ENCODE peak calls at places on chromosomes 13 and 19, in ten cellular contexts. K, W, N, C, V, O, F, T, J and D are unnamed samples.
A peak's percentile ranks its signal among the peaks of the same experiment; 100 is the strongest.

GRCh38 chr19:46115396-46116109 is 8.9 kb downstream of the IGFL3 start:
- DNase-seq in K (no peak), W (no peak), N (peak; percentile 23), C (peak; percentile 57), V (no peak), O (no peak), F (no peak), T (peak; percentile 33), J (no peak), D (no peak)

GRCh38 chr13:113857531-113858195 is 6.2 kb downstream of the GAS6 start:
- DNase-seq in K (peak; percentile 50), W (no peak), N (no peak), C (no peak), V (peak; percentile 31), O (no peak), F (no peak), T (no peak), J (no peak), D (peak; percentile 26)

GRCh38 chr13:75550159-75550567 is 572 bp downstream of the UCHL3 start:
- DNase-seq in K (no peak), W (no peak), N (no peak), C (no peak), V (no peak), O (no peak), F (peak; percentile 74), T (peak; percentile 56), J (peak; percentile 67), D (no peak)

GRCh38 chr19:10421240-10421948 is 1.1 kb downstream of the PDE4A start:
- DNase-seq in K (no peak), W (no peak), N (no peak), C (no peak), V (no peak), O (no peak), F (peak; percentile 50), T (no peak), J (no peak), D (no peak)

GRCh38 chr19:15922021-15922420 is 12.3 kb downstream of the CYP4F11 start:
- DNase-seq in K (no peak), W (no peak), N (no peak), C (no peak), V (no peak), O (no peak), F (no peak), T (no peak), J (no peak), D (no peak)

GRCh38 chr13:47598340-47598911 is 402.6 kb downstream of the SUCLA2 start:
- DNase-seq in K (no peak), W (no peak), N (no peak), C (no peak), V (no peak), O (no peak), F (no peak), T (no peak), J (no peak), D (no peak)

GRCh38 chr13:111472559-111473460 is 152.4 kb downstream of the TEX29 start:
- DNase-seq in K (no peak), W (peak; percentile 48), N (no peak), C (no peak), V (no peak), O (no peak), F (no peak), T (no peak), J (no peak), D (no peak)

GRCh38 chr19:30778961-30779690 is 406.9 kb downstream of the ZNF536 start:
- DNase-seq in K (peak; percentile 1), W (no peak), N (no peak), C (peak; percentile 75), V (no peak), O (no peak), F (no peak), T (no peak), J (no peak), D (no peak)

GRCh38 chr13:113670541-113670940 is 3.5 kb downstream of the GRK1 start:
- DNase-seq in K (no peak), W (peak; percentile 36), N (no peak), C (no peak), V (peak; percentile 39), O (peak; percentile 42), F (no peak), T (no peak), J (no peak), D (peak; percentile 17)

GRCh38 chr19:34953092-34953491 is 10.9 kb downstream of the ZNF792 start:
- DNase-seq in K (no peak), W (no peak), N (no peak), C (no peak), V (no peak), O (no peak), F (no peak), T (no peak), J (no peak), D (no peak)

GRCh38 chr13:36057041-36057440 is 74.1 kb downstream of the DCLK1 start:
- DNase-seq in K (no peak), W (no peak), N (no peak), C (no peak), V (no peak), O (no peak), F (peak; percentile 2), T (no peak), J (no peak), D (no peak)

GRCh38 chr13:79295906-79296564 is 110.0 kb downstream of the RBM26 start:
- DNase-seq in K (no peak), W (no peak), N (no peak), C (no peak), V (no peak), O (no peak), F (no peak), T (no peak), J (peak; percentile 22), D (peak; percentile 39)

GRCh38 chr19:16571283-16571682 is 932 bp downstream of the SLC35E1 start:
- DNase-seq in K (no peak), W (no peak), N (no peak), C (no peak), V (no peak), O (no peak), F (no peak), T (no peak), J (peak; percentile 21), D (no peak)

GRCh38 chr13:66530158-66530557 is 700.0 kb downstream of the PCDH9 start:
- DNase-seq in K (no peak), W (no peak), N (no peak), C (no peak), V (no peak), O (no peak), F (no peak), T (no peak), J (no peak), D (no peak)

GRCh38 chr19:44585371-44586141 is 27.8 kb upstream of the IGSF23 start:
- DNase-seq in K (no peak), W (no peak), N (no peak), C (no peak), V (no peak), O (no peak), F (no peak), T (no peak), J (peak; percentile 50), D (no peak)

GRCh38 chr19:47598407-47599349 is 10.3 kb upstream of the BICRA start:
- DNase-seq in K (peak; percentile 76), W (peak; percentile 92), N (no peak), C (peak; percentile 95), V (no peak), O (no peak), F (no peak), T (peak; percentile 61), J (peak; percentile 86), D (peak; percentile 41)
- TF ChIP-seq POLR2A in K (peak; percentile 37), W (no peak), N (no peak), C (no peak), V (no peak), O (no peak), F (no peak), T (no peak), J (no peak), D (no peak)

DNA sequence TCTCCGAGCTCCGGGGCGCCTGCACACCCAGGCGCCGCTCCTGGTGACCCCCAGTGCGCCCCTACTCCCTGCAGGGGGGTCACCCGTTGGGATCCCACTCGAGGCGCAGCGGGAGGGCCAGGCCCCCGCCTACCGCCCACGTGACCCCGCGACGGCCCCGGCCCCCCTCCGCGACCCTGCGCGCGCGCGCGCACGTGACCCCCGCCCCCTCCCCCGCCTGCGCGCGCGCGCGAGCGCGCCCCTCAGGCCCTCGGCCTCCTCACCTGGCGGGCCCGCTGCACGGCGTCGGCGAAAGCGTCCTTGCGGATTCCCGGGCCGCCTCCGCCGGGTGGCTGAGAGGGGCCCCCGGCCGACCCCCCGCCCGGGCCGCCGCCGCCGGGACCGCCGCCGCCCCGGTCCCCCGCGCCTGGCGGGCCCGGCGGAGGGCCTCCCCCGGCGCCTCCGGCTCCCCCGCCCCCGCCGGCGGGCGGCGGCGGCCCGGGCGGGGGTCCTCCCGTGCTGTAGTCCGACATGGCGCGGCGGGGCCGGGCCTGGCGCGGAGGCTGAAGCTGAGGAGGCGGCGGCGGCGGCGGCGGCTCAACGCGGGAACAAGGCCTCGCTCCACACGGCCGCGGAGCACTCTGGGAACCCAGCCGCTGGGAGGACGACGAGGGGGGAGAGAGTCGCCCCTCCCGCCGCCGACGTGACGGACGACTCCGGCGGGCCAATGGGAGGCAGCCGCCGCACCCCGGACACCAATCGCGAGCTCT is at the start of gene KHSRP:
- DNase-seq in K (peak; percentile 59), W (peak; percentile 63), N (no peak), C (no peak), V (no peak), O (no peak), F (peak; percentile 58), T (no peak), J (no peak), D (no peak)
- TF ChIP-seq POLR2AphosphoS5 in K (peak; percentile 49), W (peak; percentile 86), N (peak; percentile 52), C (peak; percentile 87), V (peak; percentile 50), O (peak; percentile 95), F (peak; percentile 65), T (peak; percentile 81), J (peak; percentile 57), D (peak; percentile 29)

DNA sequence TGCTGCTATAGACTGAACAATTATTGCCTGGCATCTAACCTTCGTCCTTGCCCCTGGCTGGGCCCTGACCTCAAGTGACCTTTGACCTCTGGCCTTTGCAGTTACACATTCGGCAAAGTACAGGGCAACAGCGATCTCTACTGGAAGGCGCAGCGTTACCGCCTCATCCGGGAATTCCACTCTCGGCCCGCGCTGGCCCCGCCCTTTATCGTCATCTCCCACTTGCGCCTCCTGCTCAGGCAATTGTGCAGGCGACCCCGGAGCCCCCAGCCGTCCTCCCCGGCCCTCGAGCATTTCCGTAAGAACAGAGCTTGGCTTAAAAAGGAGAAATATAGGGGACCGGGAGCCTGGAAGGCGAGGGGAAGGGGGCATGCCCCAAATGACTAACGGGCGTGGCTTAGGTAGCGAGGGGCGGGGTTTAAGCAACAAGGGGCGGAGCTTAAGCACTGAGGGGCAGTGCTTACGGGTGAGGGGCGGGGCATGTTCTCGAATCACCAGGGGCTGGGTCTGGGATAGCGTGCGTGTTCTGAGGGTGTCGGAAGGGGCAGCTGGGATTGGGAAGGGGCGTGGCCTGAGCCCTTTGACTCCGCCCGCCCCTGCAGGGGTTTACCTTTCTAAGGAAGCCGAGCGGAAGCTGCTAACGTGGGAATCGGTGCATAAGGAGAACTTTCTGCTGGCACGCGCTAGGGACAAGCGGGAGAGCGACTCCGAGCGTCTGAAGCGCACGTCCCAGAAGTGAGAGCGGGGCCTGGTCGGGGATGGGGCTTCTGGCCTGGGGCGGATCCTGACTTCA is 52.7 kb downstream of the TRPM4 start:
- DNase-seq in K (peak; percentile 91), W (peak; percentile 84), N (no peak), C (no peak), V (no peak), O (no peak), F (peak; percentile 91), T (no peak), J (peak; percentile 9), D (no peak)
- TF ChIP-seq POLR2A in K (no peak), W (no peak), N (no peak), C (no peak), V (no peak), O (no peak), F (no peak), T (no peak), J (no peak), D (no peak)

GRCh38 chr19:11539495-11540365 is 1.1 kb downstream of the CNN1 start:
- DNase-seq in K (peak; percentile 63), W (peak; percentile 91), N (no peak), C (no peak), V (no peak), O (no peak), F (peak; percentile 85), T (no peak), J (no peak), D (no peak)
- TF ChIP-seq POLR2AphosphoS5 in K (no peak), W (peak; percentile 89), N (no peak), C (peak; percentile 80), V (no peak), O (no peak), F (no peak), T (no peak), J (no peak), D (no peak)